ENCODE peak calls at places on chromosome 17, in four cellular contexts. Z is ovary, O is IMR-90, T is HCT116. Q is an unnamed sample. For H3K4me1, the result is how much of the 10 kb centered on the place peaks cover.

GRCh38 chr17:73155410-73156165 is 9.2 kb upstream of the SSTR2 start:
- DNase-seq in O (no peak), Z (no peak), T (no peak), Q (no peak)

GRCh38 chr17:39152134-39152884 is 872 bp upstream of the PLXDC1 start:
- DNase-seq in T (peak), Z (peak), O (no peak), Q (no peak)

GRCh38 chr17:79840204-79840988 is 1.2 kb upstream of the CBX4 start:
- DNase-seq in O (peak), T (no peak), Z (peak), Q (no peak)

GRCh38 chr17:28030386-28030785 is 12.1 kb upstream of the NLK start:
- DNase-seq in Z (no peak), O (no peak), T (no peak), Q (no peak)

GRCh38 chr17:2776589-2777241 is 19.5 kb upstream of the RAP1GAP2 start:
- DNase-seq in O (no peak), T (no peak), Z (no peak), Q (no peak)

GRCh38 chr17:72719582-72720493 is 372.6 kb downstream of the SLC39A11 start:
- DNase-seq in T (no peak), Z (no peak), O (peak), Q (no peak)

GRCh38 chr17:681738-682137 is 32.9 kb downstream of the VPS53 start:
- DNase-seq in O (peak), T (no peak), Z (no peak), Q (no peak)

GRCh38 chr17:36723459-36723858 is 122.1 kb downstream of the MRM1 start:
- DNase-seq in O (no peak), Z (no peak), T (no peak), Q (no peak)

GRCh38 chr17:65851965-65852736 is 290.7 kb upstream of the AXIN2 start:
- DNase-seq in O (no peak), Z (no peak), T (no peak), Q (no peak)

GRCh38 chr17:59372138-59372751 is 40.8 kb downstream of the YPEL2 start:
- DNase-seq in O (peak), T (no peak), Z (no peak), Q (no peak)

GRCh38 chr17:82568997-82569393 is 49.5 kb downstream of the FOXK2 start:
- DNase-seq in O (no peak), T (no peak), Z (no peak), Q (no peak)

GRCh38 chr17:12388206-12388605 is 277.5 kb upstream of the MYOCD start:
- DNase-seq in O (peak), Z (no peak), T (no peak), Q (no peak)

GRCh38 chr17:75753514-75754377 is 11.2 kb downstream of the GALK1 start:
- DNase-seq in T (no peak), Z (peak), O (peak), Q (no peak)

GRCh38 chr17:27631897-27632725 is 1.1 kb downstream of the LGALS9 start:
- DNase-seq in O (no peak), T (no peak), Z (no peak), Q (no peak)

GRCh38 chr17:2777242-2777867 is 18.9 kb upstream of the RAP1GAP2 start:
- DNase-seq in Z (no peak), O (no peak), T (no peak), Q (no peak)

GRCh38 chr17:80195671-80196529 is 24.2 kb downstream of the SGSH start:
- DNase-seq in T (no peak), Z (no peak), O (no peak), Q (peak)

GRCh38 chr17:46958192-46958591 is 20.9 kb downstream of the RPRML start:
- DNase-seq in T (no peak), Z (no peak), O (no peak), Q (no peak)
- H3K27ac ChIP-seq in T (no peak), Z (no peak), O (no peak), Q (no peak)

GRCh38 chr17:74325743-74326379 is at the start of gene KIF19:
- DNase-seq in O (no peak), Z (no peak), T (no peak), Q (no peak)
- H3K4me3 ChIP-seq in O (no peak), Z (peak), T (no peak), Q (peak)

GRCh38 chr17:57874058-57874419 is 24.2 kb upstream of the MRPS23 start:
- DNase-seq in Z (no peak), T (no peak), O (no peak), Q (no peak)

GRCh38 chr17:57874434-57875108 is 24.7 kb upstream of the MRPS23 start:
- DNase-seq in T (no peak), O (peak), Z (peak), Q (no peak)

GRCh38 chr17:57871863-57872262 is 22.0 kb upstream of the MRPS23 start:
- DNase-seq in Z (no peak), T (no peak), O (no peak), Q (no peak)

GRCh38 chr17:57872536-57872935 is 22.7 kb upstream of the MRPS23 start:
- DNase-seq in T (no peak), Z (no peak), O (no peak), Q (no peak)

GRCh38 chr17:57873261-57874057 is 23.6 kb upstream of the MRPS23 start:
- DNase-seq in O (no peak), T (no peak), Z (no peak), Q (no peak)
- H3K4me1 ChIP-seq in O (half or more), T (half or more), Z (under half), Q (under half)

GRCh38 chr17:57541049-57541448 is 204.1 kb downstream of the CCDC182 start:
- DNase-seq in O (no peak), T (no peak), Z (no peak), Q (no peak)
- H3K27ac ChIP-seq in O (no peak), T (no peak), Z (no peak), Q (no peak)

GRCh38 chr17:17763734-17764133 is 73.1 kb downstream of the SREBF1 start:
- DNase-seq in T (no peak), Z (no peak), O (no peak), Q (no peak)
- H3K4me3 ChIP-seq in T (no peak), Z (no peak), O (no peak), Q (no peak)

GRCh38 chr17:42381898-42382297 is 6.3 kb downstream of the STAT3 start:
- DNase-seq in O (no peak), Z (no peak), T (no peak), Q (no peak)
- H3K4me1 ChIP-seq in O (under half), Z (under half), T (under half), Q (under half)

GRCh38 chr17:32786169-32786568 is 90.8 kb downstream of the MYO1D start:
- DNase-seq in O (no peak), Z (no peak), T (no peak), Q (no peak)

GRCh38 chr17:32777922-32778321 is 99.0 kb downstream of the MYO1D start:
- DNase-seq in Z (no peak), T (no peak), O (no peak), Q (no peak)

GRCh38 chr17:32780721-32781120 is 96.2 kb downstream of the MYO1D start:
- DNase-seq in O (no peak), T (no peak), Z (no peak), Q (no peak)

GRCh38 chr17:32784113-32784512 is 92.8 kb downstream of the MYO1D start:
- DNase-seq in O (no peak), Z (no peak), T (no peak), Q (no peak)

DNA sequence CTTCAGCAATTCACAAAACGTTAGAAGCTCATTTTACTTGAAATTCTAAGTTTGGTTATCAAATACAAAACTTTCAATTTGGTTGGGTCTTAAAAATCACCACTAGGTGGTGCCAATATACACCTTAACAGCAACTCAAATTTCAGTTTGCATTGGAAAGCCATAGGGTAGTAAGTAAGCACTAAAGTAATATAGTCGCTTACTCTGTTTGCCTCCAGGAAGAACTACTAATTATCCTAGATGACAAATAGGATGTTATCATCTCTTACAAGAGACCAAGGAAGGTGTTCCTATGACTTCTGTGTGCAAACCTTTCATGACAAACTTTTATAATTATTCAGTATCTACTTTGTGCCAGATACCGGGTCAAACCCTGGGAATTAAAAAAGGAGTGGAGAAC is 93.3 kb downstream of the MYO1D start:
- DNase-seq in T (peak), O (peak), Z (no peak), Q (no peak)
- H3K27ac ChIP-seq in T (no peak), O (no peak), Z (no peak), Q (no peak)

GRCh38 chr17:40309938-40310510 is 1.0 kb downstream of the RARA start:
- DNase-seq in T (no peak), O (no peak), Z (peak), Q (no peak)
- H3K4me3 ChIP-seq in T (no peak), O (no peak), Z (no peak), Q (no peak)

Q was measured in iPS DF 6.9.